ENCODE peak calls at places on chromosomes 5 and 9, in nine cellular contexts. P, B, Z, W, A, O, E, M and C are unnamed samples.

GRCh38 chr9:38641985-38642864 is 21.8 kb upstream of the ANKRD18A start:
- ATAC-seq in B (peak; percentile 73), E (peak; percentile 76), P (peak; percentile 95), O (peak; percentile 85), M (no peak), Z (peak; percentile 76), W (peak; percentile 33), A (peak; percentile 73), C (no peak)

GRCh38 chr5:139925650-139926640 is 117.2 kb downstream of the NRG2 start:
- ATAC-seq in P (no peak), O (no peak), E (peak; percentile 16), Z (no peak), B (no peak), M (peak; percentile 71), W (peak; percentile 26), A (no peak), C (peak; percentile 52)

GRCh38 chr5:152288499-152288898 is 116.6 kb downstream of the NMUR2 start:
- ATAC-seq in E (peak; percentile 88), P (no peak), M (no peak), Z (no peak), B (no peak), W (no peak), O (no peak), A (peak; percentile 94), C (no peak)

GRCh38 chr5:36887532-36887931 is 11.0 kb downstream of the NIPBL start:
- ATAC-seq in A (no peak), Z (no peak), P (no peak), W (no peak), O (no peak), E (no peak), M (peak; percentile 31), B (no peak), C (no peak)

GRCh38 chr5:18394154-18394804 is 760.0 kb downstream of the TAF11L14 start:
- ATAC-seq in A (no peak), M (no peak), P (peak; percentile 50), B (peak; percentile 34), E (no peak), O (no peak), Z (peak; percentile 35), W (no peak), C (peak; percentile 84)

GRCh38 chr5:38045446-38045845 is 205.6 kb upstream of the GDNF start:
- ATAC-seq in Z (no peak), P (no peak), M (no peak), W (no peak), A (no peak), E (no peak), O (no peak), B (no peak), C (no peak)

GRCh38 chr5:158754018-158754514 is 345.6 kb downstream of the EBF1 start:
- ATAC-seq in Z (no peak), P (no peak), M (no peak), E (no peak), O (no peak), W (no peak), B (peak; percentile 40), A (no peak), C (no peak)

GRCh38 chr9:85528607-85529006 is 213.1 kb downstream of the AGTPBP1 start:
- ATAC-seq in A (peak; percentile 28), Z (no peak), P (no peak), B (no peak), W (no peak), M (no peak), O (no peak), E (peak; percentile 47), C (no peak)